ENCODE peak calls at places on chromosomes 4 and X, in six cellular contexts. H is LoVo, S is activated T-cell treated with anti-CD3 and anti-CD28 coated beads for 1 hour, G is T follicular helper cell, L is T-helper 1 cell, N is glutamatergic neuron. X is an unnamed sample.

GRCh38 chrX:1462596-1463251 is 10.0 kb upstream of the ASMTL start:
- DNase-seq in H (no peak), S (peak; percentile 48), N (no peak), G (peak; percentile 70), L (peak; percentile 68), X (peak; percentile 35)

GRCh38 chrX:107355533-107355932 is 93.9 kb upstream of the FRMPD3 start:
- DNase-seq in N (no peak), G (no peak), H (no peak), L (no peak), S (no peak), X (no peak)

GRCh38 chrX:100615015-100615414 is 21.6 kb downstream of the TSPAN6 start:
- DNase-seq in H (peak; percentile 44), N (no peak), G (no peak), S (no peak), L (no peak), X (no peak)

GRCh38 chr4:109368661-109369060 is 65.0 kb upstream of the SEC24B start:
- DNase-seq in L (no peak), N (no peak), H (no peak), G (no peak), S (no peak), X (no peak)

GRCh38 chr4:185966997-185967775 is 101.8 kb upstream of the TLR3 start:
- DNase-seq in N (no peak), G (no peak), H (peak; percentile 11), S (no peak), L (no peak), X (no peak)

GRCh38 chrX:103215037-103215767 is at the start of gene BEX4:
- DNase-seq in N (peak; percentile 88), G (peak; percentile 76), L (peak; percentile 74), H (no peak), S (peak; percentile 65), X (peak; percentile 43)

GRCh38 chr4:94577136-94577535 is 125.4 kb downstream of the PDLIM5 start:
- DNase-seq in S (no peak), G (no peak), H (no peak), L (no peak), N (peak; percentile 24), X (no peak)

GRCh38 chr4:147617841-147618421 is 734 bp downstream of the TMEM184C start:
- DNase-seq in G (no peak), H (no peak), N (no peak), L (no peak), S (peak; percentile 5), X (no peak)

GRCh38 chr4:41796545-41797210 is 48.2 kb upstream of the PHOX2B start:
- DNase-seq in H (no peak), L (no peak), G (no peak), N (peak; percentile 34), S (no peak), X (no peak)

GRCh38 chrX:151714367-151714766 is 1.5 kb upstream of the FATE1 start:
- DNase-seq in S (no peak), N (no peak), G (no peak), H (no peak), L (no peak), X (no peak)

GRCh38 chr4:91764085-91764484 is 539.7 kb upstream of the GRID2 start:
- DNase-seq in G (no peak), L (no peak), N (no peak), S (no peak), H (no peak), X (no peak)

GRCh38 chrX:68685722-68686683 is 38.5 kb downstream of the STARD8 start:
- DNase-seq in H (no peak), L (no peak), S (no peak), N (peak; percentile 36), G (no peak), X (no peak)

GRCh38 chrX:19617550-19617949 is 102.2 kb upstream of the MAP3K15 start:
- DNase-seq in L (no peak), G (no peak), H (no peak), N (no peak), S (no peak), X (no peak)

GRCh38 chr4:105622269-105622668 is 69.8 kb downstream of the ARHGEF38 start:
- DNase-seq in L (no peak), G (no peak), H (no peak), N (no peak), S (no peak), X (no peak)

GRCh38 chr4:153233761-153234371 is 29.6 kb downstream of the TRIM2 start:
- DNase-seq in H (peak; percentile 33), N (no peak), L (no peak), G (no peak), S (no peak), X (no peak)

GRCh38 chrX:42732506-42732905 is 45.5 kb downstream of the PPP1R2C start:
- DNase-seq in G (no peak), N (no peak), L (no peak), S (no peak), H (no peak), X (no peak)

GRCh38 chr4:183098080-183098722 is 856 bp upstream of the WWC2 start:
- DNase-seq in N (peak; percentile 43), G (no peak), L (peak; percentile 18), S (no peak), H (no peak), X (no peak)

GRCh38 chr4:121706595-121707021 is 9.8 kb upstream of the ANXA5 start:
- DNase-seq in S (no peak), H (peak; percentile 2), G (no peak), L (no peak), N (no peak), X (no peak)

GRCh38 chr4:165440415-165440882 is 61.6 kb downstream of the CPE start:
- DNase-seq in N (no peak), L (no peak), H (peak; percentile 48), G (no peak), S (no peak), X (no peak)

GRCh38 chr4:7415927-7416686 is 18.6 kb downstream of the PSAPL1 start:
- DNase-seq in L (no peak), G (no peak), N (no peak), H (no peak), S (no peak), X (no peak)

GRCh38 chrX:153644356-153645125 is 2.5 kb upstream of the DUSP9 start:
- DNase-seq in N (no peak), L (no peak), H (no peak), G (no peak), S (no peak), X (no peak)

GRCh38 chr4:143355540-143356217 is 19.0 kb downstream of the GAB1 start:
- DNase-seq in L (no peak), S (no peak), G (no peak), N (no peak), H (peak; percentile 8), X (no peak)

GRCh38 chrX:97616883-97617510 is 733.3 kb downstream of the RPA4 start:
- DNase-seq in H (peak; percentile 31), N (no peak), L (no peak), S (no peak), G (no peak), X (no peak)

GRCh38 chr4:79184461-79184860 is 141.4 kb downstream of the NAA11 start:
- DNase-seq in H (no peak), N (no peak), S (no peak), G (no peak), L (no peak), X (no peak)

GRCh38 chr4:168648929-168649328 is 152.1 kb downstream of the PALLD start:
- DNase-seq in H (no peak), S (no peak), G (no peak), L (no peak), N (no peak), X (no peak)

X was measured in stimulated activated CD4-positive, alpha-beta T cell treated with anti-CD3 and anti-CD28 coated beads, Interleukin-1b, Interleukin-23, amount 100 ng/mL, for 1 hour.